ENCODE peak calls at places on chromosome 3, in five cellular contexts. Y is heart left ventricle; P is right cardiac atrium; Z is CD8-positive, alpha-beta memory T cell; O is thyroid gland. W is an unnamed sample.

GRCh38 chr3:27114684-27115083 is 254.5 kb downstream of the NEK10 start:
- DNase-seq in Y (no peak), P (no peak), O (no peak), Z (no peak), W (no peak)

GRCh38 chr3:183921096-183921495 is 36.4 kb upstream of the PARL start:
- DNase-seq in Y (no peak), Z (no peak), O (no peak), P (no peak), W (no peak)

GRCh38 chr3:195255176-195255500 is 15.8 kb downstream of the XXYLT1 start:
- DNase-seq in P (peak), Y (no peak), O (no peak), Z (no peak), W (no peak)

GRCh38 chr3:42510325-42510724 is 7.9 kb downstream of the VIPR1 start:
- DNase-seq in O (no peak), Y (no peak), P (no peak), Z (no peak), W (no peak)

GRCh38 chr3:28726840-28727239 is 378.2 kb upstream of the AZI2 start:
- DNase-seq in Y (peak), P (no peak), O (peak), Z (no peak), W (no peak)

GRCh38 chr3:10709110-10709781 is 106.8 kb upstream of the SLC6A11 start:
- DNase-seq in Z (no peak), P (no peak), Y (no peak), O (no peak), W (no peak)

GRCh38 chr3:188212308-188212969 is 58.5 kb downstream of the LPP start:
- DNase-seq in P (no peak), O (no peak), Z (no peak), Y (no peak), W (no peak)

GRCh38 chr3:42505203-42505848 is 2.9 kb downstream of the VIPR1 start:
- DNase-seq in Y (peak), O (no peak), Z (no peak), P (no peak), W (no peak)

GRCh38 chr3:187006884-187007630 is 76.7 kb downstream of the ST6GAL1 start:
- DNase-seq in P (no peak), Z (no peak), O (no peak), Y (no peak), W (no peak)

GRCh38 chr3:149559989-149560388 is 85.5 kb downstream of the TM4SF4 start:
- DNase-seq in O (no peak), Z (no peak), P (no peak), Y (no peak), W (no peak)

GRCh38 chr3:38141952-38142273 is 3.5 kb downstream of the MYD88 start:
- DNase-seq in O (no peak), Y (no peak), P (no peak), Z (no peak), W (no peak)

GRCh38 chr3:157104928-157105652 is 54.9 kb downstream of the CCNL1 start:
- DNase-seq in O (no peak), Z (no peak), P (no peak), Y (no peak), W (no peak)

GRCh38 chr3:171354049-171354705 is 106.0 kb downstream of the TNIK start:
- DNase-seq in P (no peak), O (no peak), Y (no peak), Z (no peak), W (no peak)

GRCh38 chr3:123755085-123755484 is 129.0 kb downstream of the MYLK start:
- DNase-seq in Y (no peak), P (no peak), Z (no peak), O (no peak), W (no peak)

GRCh38 chr3:69869021-69869420 is 129.8 kb downstream of the MITF start:
- DNase-seq in Y (no peak), O (no peak), P (no peak), Z (no peak), W (no peak)

GRCh38 chr3:119831022-119831421 is 49.1 kb downstream of the NR1I2 start:
- DNase-seq in O (no peak), Y (no peak), P (no peak), Z (no peak), W (no peak)

GRCh38 chr3:45095916-45096526 is 50.2 kb downstream of the CDCP1 start:
- DNase-seq in O (peak), Y (no peak), P (peak), Z (no peak), W (no peak)

GRCh38 chr3:125437631-125438435 is 62.7 kb upstream of the ZNF148 start:
- DNase-seq in O (peak), Y (peak), Z (peak), P (peak), W (no peak)

GRCh38 chr3:50263443-50264388 is 5.2 kb upstream of the SEMA3B start:
- DNase-seq in P (no peak), O (no peak), Z (no peak), Y (no peak), W (no peak)
- H3K4me3 ChIP-seq in P (no peak), O (no peak), Z (no peak), Y (no peak), W (no peak)

GRCh38 chr3:152554980-152555379 is 280.0 kb upstream of the P2RY1 start:
- DNase-seq in Z (no peak), P (no peak), O (no peak), Y (peak), W (no peak)
- H3K4me3 ChIP-seq in Z (no peak), P (no peak), O (no peak), Y (no peak), W (no peak)

GRCh38 chr3:50298836-50299637 is at the start of the genes HYAL3 and NAA80:
- DNase-seq in O (peak), Z (peak), P (peak), Y (peak), W (peak)

GRCh38 chr3:50299638-50299928 is 378 bp upstream of the HYAL3 start:
- DNase-seq in P (no peak), O (no peak), Z (no peak), Y (no peak), W (no peak)

GRCh38 chr3:50296721-50297383 is 2.4 kb downstream of the HYAL3 start:
- DNase-seq in P (peak), O (no peak), Z (no peak), Y (no peak), W (no peak)

GRCh38 chr3:50297384-50297775 is 1.8 kb downstream of the HYAL3 start:
- DNase-seq in O (no peak), Z (no peak), Y (no peak), P (peak), W (no peak)

GRCh38 chr3:50297896-50298725 is 1.1 kb downstream of the HYAL3 start:
- DNase-seq in Y (no peak), O (no peak), Z (no peak), P (peak), W (no peak)
- H3K4me3 ChIP-seq in Y (peak), O (peak), Z (peak), P (peak), W (peak)

GRCh38 chr3:130688015-130688414 is 58.6 kb downstream of the PIK3R4 start:
- DNase-seq in Y (no peak), O (no peak), Z (no peak), P (no peak), W (no peak)
- H3K4me3 ChIP-seq in Y (no peak), O (no peak), Z (no peak), P (no peak), W (no peak)

DNA sequence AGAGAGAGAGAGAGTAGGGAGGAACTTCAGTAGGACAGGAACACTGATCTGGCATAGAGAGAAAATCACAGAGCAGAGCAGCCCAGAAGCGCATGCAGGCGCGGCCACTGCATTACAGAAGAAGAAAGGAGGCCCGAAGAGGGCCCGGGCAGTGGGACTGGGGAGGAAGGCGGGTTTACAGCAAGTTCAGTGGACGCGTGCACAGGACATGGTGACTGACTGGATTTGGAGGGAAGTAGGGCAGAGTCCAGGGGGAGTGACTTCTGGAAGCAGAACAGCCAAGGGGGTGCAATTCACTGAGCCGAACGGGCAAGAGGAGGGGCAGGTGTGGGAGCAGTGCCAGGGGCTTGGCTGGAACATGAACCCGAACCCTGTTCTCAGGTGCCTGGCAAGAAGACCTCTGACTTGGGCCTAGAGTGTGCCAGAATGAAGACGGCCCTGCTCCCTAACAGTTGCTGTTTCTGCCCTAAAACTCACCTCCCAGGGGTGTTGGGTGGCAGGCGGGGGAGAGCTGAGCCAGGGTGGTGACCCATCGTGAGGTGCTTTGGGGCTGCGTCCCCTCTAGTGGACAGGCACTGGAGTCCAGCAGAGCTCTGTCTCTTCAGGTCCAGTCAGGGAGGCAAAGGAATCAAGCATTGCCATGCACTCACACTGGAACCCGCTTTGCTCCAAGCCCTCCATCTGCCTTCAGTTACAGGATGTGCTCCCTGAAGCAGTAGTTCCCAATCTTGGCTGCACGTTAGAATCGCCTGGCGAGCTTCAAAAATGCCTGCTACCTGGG is 101.2 kb upstream of the HES1 start:
- DNase-seq in Z (no peak), O (peak), P (peak), Y (no peak), W (no peak)
- H3K4me3 ChIP-seq in Z (no peak), O (no peak), P (no peak), Y (no peak), W (no peak)

W was measured in LNCaP clone FGC.